ENCODE peak calls at places on chromosomes 16 and 17, in seven cellular contexts. Q is GM23248, F is kidney, D is endodermal cell, P is SK-N-SH, N is mesenchymal stem cell, M is fibroblast of lung. R is an unnamed sample.

GRCh38 chr16:55041540-55042234 is 111.0 kb downstream of the IRX5 start:
- DNase-seq in N (no peak), M (no peak), F (no peak), Q (no peak), P (no peak), D (no peak), R (no peak)

GRCh38 chr17:82859431-82860403 is 19.9 kb upstream of the ZNF750 start:
- DNase-seq in P (no peak), M (no peak), Q (peak; percentile 47), F (peak; percentile 96), D (peak; percentile 66), N (peak; percentile 86), R (no peak)

GRCh38 chr17:64661731-64661980 is 451 bp downstream of the SMURF2 start:
- DNase-seq in N (no peak), Q (no peak), M (no peak), D (no peak), F (peak; percentile 88), P (no peak), R (no peak)

GRCh38 chr16:86515780-86516617 is 5.7 kb downstream of the FOXF1 start:
- DNase-seq in Q (peak; percentile 54), P (no peak), M (no peak), N (peak; percentile 50), F (peak; percentile 65), D (peak; percentile 71), R (no peak)

GRCh38 chr16:4859190-4859899 is 12.1 kb downstream of the UBN1 start:
- DNase-seq in Q (no peak), N (no peak), F (no peak), P (no peak), M (no peak), D (no peak), R (peak; percentile 85)

GRCh38 chr17:77771998-77772397 is 186.5 kb upstream of the TNRC6C start:
- DNase-seq in F (no peak), N (no peak), P (peak; percentile 51), Q (no peak), D (no peak), M (no peak), R (no peak)

GRCh38 chr17:19648475-19649406 is at the start of gene ALDH3A2:
- DNase-seq in D (peak; percentile 100), M (peak; percentile 89), N (peak; percentile 93), Q (peak; percentile 98), F (peak; percentile 100), P (peak; percentile 99), R (peak; percentile 91)

GRCh38 chr17:17361543-17362511 is 58.7 kb downstream of the NT5M start:
- DNase-seq in P (peak; percentile 15), N (no peak), F (peak; percentile 37), Q (peak; percentile 61), M (no peak), D (peak; percentile 38), R (no peak)

GRCh38 chr16:7140899-7141298 is 191.7 kb upstream of the RBFOX1 start:
- DNase-seq in D (no peak), M (no peak), N (no peak), Q (no peak), F (no peak), P (no peak), R (no peak)

GRCh38 chr17:31134526-31134925 is 39.7 kb downstream of the NF1 start:
- DNase-seq in M (peak; percentile 27), F (no peak), Q (no peak), N (no peak), P (no peak), D (no peak), R (no peak)

GRCh38 chr16:30740364-30741251 is 7.6 kb upstream of the PHKG2 start:
- DNase-seq in N (peak; percentile 41), F (peak; percentile 96), Q (peak; percentile 91), M (peak; percentile 87), P (no peak), D (peak; percentile 91), R (peak; percentile 98)

GRCh38 chr17:36627101-36627500 is 25.7 kb downstream of the MRM1 start:
- DNase-seq in N (no peak), F (no peak), M (no peak), P (peak; percentile 74), D (peak; percentile 76), Q (no peak), R (no peak)

DNA sequence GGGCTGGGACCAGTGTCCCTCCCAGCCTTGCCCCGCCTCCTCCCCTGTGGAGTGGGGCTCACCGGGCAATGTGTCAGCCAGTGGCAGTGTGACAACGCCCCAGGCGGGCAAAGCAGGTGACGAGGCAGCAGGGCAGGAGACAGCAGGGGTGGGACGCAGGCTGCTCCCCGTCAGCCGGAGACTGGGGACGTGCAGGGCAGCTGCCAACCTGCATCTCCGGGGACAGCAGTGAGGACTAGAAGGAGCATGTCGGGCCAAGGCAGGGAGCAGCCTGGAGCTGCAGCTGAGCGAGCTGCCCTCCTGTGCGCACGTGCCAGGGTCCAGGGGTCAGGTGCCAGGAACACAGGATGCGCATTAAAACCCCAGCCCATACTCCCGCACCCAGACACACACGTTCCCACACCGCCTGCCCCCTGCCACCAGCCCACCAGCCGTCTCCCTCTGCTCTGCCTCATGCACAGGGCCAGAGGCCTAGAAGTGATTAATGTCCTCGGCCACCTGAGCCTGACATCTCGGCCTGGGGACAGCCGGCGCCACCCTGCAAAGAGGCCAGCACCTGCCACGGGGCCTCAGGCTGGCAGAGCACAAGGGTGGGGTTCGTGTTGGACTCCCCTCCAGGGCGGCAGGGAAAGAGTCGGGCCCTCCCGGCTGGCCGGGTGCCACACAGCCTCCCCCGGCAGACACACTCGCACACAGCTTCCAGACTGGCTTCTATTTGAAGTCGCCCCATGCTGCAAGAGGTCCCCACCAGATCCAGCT is 90.5 kb downstream of the RBFOX3 start:
- DNase-seq in D (no peak), F (no peak), Q (no peak), P (peak; percentile 61), M (no peak), N (no peak), R (no peak)
- H3K9ac ChIP-seq in D (no peak overlapping the region), F (no peak overlapping the region), Q (no peak overlapping the region), P (no peak overlapping the region), M (no peak overlapping the region), N (no peak overlapping the region), R (no peak overlapping the region)

DNA sequence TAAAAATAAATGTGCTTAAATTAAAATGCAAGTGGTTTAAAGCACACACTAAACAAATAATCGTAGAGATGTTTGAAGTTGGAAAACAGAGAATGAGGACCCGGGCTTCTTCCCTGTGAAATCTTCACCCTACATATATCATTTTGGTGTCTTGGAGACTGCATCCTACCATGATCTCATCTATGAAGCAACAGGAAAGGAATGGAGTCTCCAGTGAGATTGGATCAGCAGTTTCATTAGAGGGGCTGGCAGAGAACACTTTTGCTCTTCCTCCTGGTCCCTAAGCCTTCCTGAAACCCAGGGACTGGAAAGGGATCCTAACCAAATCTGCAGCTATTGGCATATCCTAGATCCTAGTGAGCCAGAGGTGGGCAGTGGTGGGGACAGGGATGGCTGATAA is 85.0 kb downstream of the GRIN2A start:
- DNase-seq in D (no peak), P (no peak), Q (no peak), M (no peak), F (no peak), N (peak; percentile 24), R (no peak)
- H3K27ac ChIP-seq in D (no peak overlapping the region), P (no peak overlapping the region), Q (no peak overlapping the region), M (no peak overlapping the region), F (no peak overlapping the region), N (no peak overlapping the region), R (no peak overlapping the region)

GRCh38 chr16:56191807-56192643 is 736 bp downstream of the GNAO1 start:
- DNase-seq in Q (no peak), F (no peak), N (no peak), P (peak; percentile 57), D (peak; percentile 63), M (no peak), R (no peak)
- H3K9ac ChIP-seq in Q (no peak overlapping the region), F (no peak overlapping the region), N (no peak overlapping the region), P (no peak overlapping the region), D (no peak overlapping the region), M (no peak overlapping the region), R (no peak overlapping the region)

GRCh38 chr17:1180958-1181768 is 1.4 kb upstream of the ABR start:
- DNase-seq in M (no peak), P (no peak), F (no peak), N (no peak), D (peak; percentile 91), Q (no peak), R (no peak)
- H3K27ac ChIP-seq in M (no peak overlapping the region), P (no peak overlapping the region), F (no peak overlapping the region), N (peak overlapping the region; percentile 6), D (no peak overlapping the region), Q (no peak overlapping the region), R (no peak overlapping the region)

R was measured in mammary epithelial cell.